ENCODE peak calls at places on chromosomes 5 and 9, in seven cellular contexts. D is H7, Z is tibial nerve, J is IMR-90, U is RWPE2, E is cardiac fibroblast, G is MM.1S. I is an unnamed sample.

GRCh38 chr9:9412241-9412640 is 1200.6 kb downstream of the PTPRD start:
- DNase-seq in D (peak), Z (no peak), J (no peak), U (no peak), E (no peak), G (peak), I (no peak)

GRCh38 chr9:133654736-133655657 is 18.8 kb downstream of the DBH start:
- DNase-seq in D (no peak), Z (no peak), J (no peak), U (no peak), E (no peak), G (no peak), I (no peak)

GRCh38 chr9:114216081-114216480 is 60.7 kb downstream of the COL27A1 start:
- DNase-seq in D (no peak), Z (no peak), J (peak), U (no peak), E (peak), G (no peak), I (no peak)

GRCh38 chr9:86637515-86637914 is 283.3 kb upstream of the TUT7 start:
- DNase-seq in D (peak), Z (no peak), J (peak), U (no peak), E (peak), G (no peak), I (no peak)

GRCh38 chr5:158246661-158247060 is 387.7 kb upstream of the CLINT1 start:
- DNase-seq in D (no peak), Z (no peak), J (no peak), U (no peak), E (no peak), G (no peak), I (no peak)

GRCh38 chr9:12695474-12695873 is 2.3 kb downstream of the TYRP1 start:
- DNase-seq in D (no peak), Z (no peak), J (no peak), U (no peak), E (no peak), G (no peak), I (no peak)

GRCh38 chr9:87405677-87406544 is 91.8 kb upstream of the DAPK1 start:
- DNase-seq in D (no peak), Z (peak), J (no peak), U (no peak), E (peak), G (no peak), I (no peak)

GRCh38 chr5:140357731-140358093 is 2.3 kb upstream of the SLC4A9 start:
- DNase-seq in D (peak), Z (peak), J (peak), U (no peak), E (peak), G (peak), I (no peak)

GRCh38 chr9:78831726-78832125 is 534.8 kb downstream of the PSAT1 start:
- DNase-seq in D (no peak), Z (no peak), J (peak), U (no peak), E (no peak), G (no peak), I (no peak)

GRCh38 chr5:153972240-153972639 is 66.5 kb downstream of the FAM114A2 start:
- DNase-seq in D (no peak), Z (no peak), J (no peak), U (no peak), E (no peak), G (no peak), I (no peak)

GRCh38 chr9:133532937-133533668 is 1.4 kb upstream of the ADAMTSL2 start:
- DNase-seq in D (peak), Z (peak), J (peak), U (no peak), E (peak), G (peak), I (no peak)

GRCh38 chr5:65832603-65833228 is 93.7 kb upstream of the ERBIN start:
- DNase-seq in D (no peak), Z (no peak), J (no peak), U (no peak), E (no peak), G (no peak), I (no peak)

GRCh38 chr9:114258866-114259799 is 63.8 kb upstream of the ORM1 start:
- DNase-seq in D (no peak), Z (no peak), J (no peak), U (no peak), E (no peak), G (no peak), I (no peak)

GRCh38 chr5:59039296-59040006 is 456.6 kb downstream of the RAB3C start:
- DNase-seq in D (peak), Z (peak), J (peak), U (peak), E (peak), G (peak), I (no peak)

GRCh38 chr5:143644751-143645150 is 167.2 kb upstream of the HMHB1 start:
- DNase-seq in D (no peak), Z (no peak), J (no peak), U (no peak), E (no peak), G (no peak), I (no peak)

GRCh38 chr9:124632077-124632621 is 125.0 kb upstream of the NR5A1 start:
- DNase-seq in D (no peak), Z (no peak), J (peak), U (no peak), E (peak), G (no peak), I (no peak)

GRCh38 chr5:40317023-40317422 is 362.7 kb upstream of the PTGER4 start:
- DNase-seq in D (no peak), Z (no peak), J (no peak), U (no peak), E (no peak), G (no peak), I (no peak)

GRCh38 chr9:136310273-136311030 is 6.6 kb upstream of the CCDC187 start:
- DNase-seq in D (no peak), Z (no peak), J (no peak), U (no peak), E (no peak), G (no peak), I (no peak)

GRCh38 chr5:136330353-136330913 is 34.9 kb downstream of the TRPC7 start:
- DNase-seq in D (no peak), Z (no peak), J (no peak), U (no peak), E (no peak), G (no peak), I (no peak)

GRCh38 chr9:100268271-100268670 is 84.5 kb downstream of the TEX10 start:
- DNase-seq in D (no peak), Z (no peak), J (no peak), U (no peak), E (no peak), G (no peak), I (no peak)

GRCh38 chr9:121819511-121820231 is 168.2 kb downstream of the DAB2IP start:
- DNase-seq in D (peak), Z (no peak), J (peak), U (no peak), E (peak), G (no peak), I (no peak)

GRCh38 chr5:96434201-96434645 is 1.2 kb upstream of the PCSK1 start:
- DNase-seq in D (peak), Z (no peak), J (peak), U (no peak), E (peak), G (peak), I (peak)

GRCh38 chr5:134577796-134578577 is 52.5 kb downstream of the JADE2 start:
- DNase-seq in D (peak), Z (peak), J (peak), U (peak), E (peak), G (peak), I (no peak)

GRCh38 chr5:145554399-145554798 is 280.7 kb downstream of the PRELID2 start:
- DNase-seq in D (no peak), Z (no peak), J (peak), U (no peak), E (peak), G (no peak), I (peak)

GRCh38 chr9:126128494-126129142 is 198.0 kb upstream of the MVB12B start:
- DNase-seq in D (no peak), Z (no peak), J (no peak), U (no peak), E (no peak), G (no peak), I (no peak)

GRCh38 chr9:2039294-2040180 is 24.4 kb downstream of the SMARCA2 start:
- DNase-seq in D (peak), Z (no peak), J (no peak), U (no peak), E (no peak), G (no peak), I (peak)

GRCh38 chr9:84751921-84752320 is 82.4 kb downstream of the NTRK2 start:
- DNase-seq in D (no peak), Z (no peak), J (no peak), U (no peak), E (no peak), G (no peak), I (no peak)

GRCh38 chr5:3962113-3962512 is 366.5 kb downstream of the IRX1 start:
- DNase-seq in D (no peak), Z (no peak), J (no peak), U (no peak), E (no peak), G (no peak), I (no peak)

GRCh38 chr5:113345261-113345940 is 89.4 kb downstream of the TSSK1B start:
- DNase-seq in D (no peak), Z (no peak), J (peak), U (no peak), E (peak), G (no peak), I (no peak)

GRCh38 chr5:38551020-38552017 is 5.1 kb downstream of the LIFR start:
- DNase-seq in D (peak), Z (no peak), J (peak), U (no peak), E (peak), G (peak), I (no peak)

GRCh38 chr9:131418143-131419028 is 24.5 kb downstream of the PRRC2B start:
- DNase-seq in D (peak), Z (no peak), J (peak), U (no peak), E (no peak), G (no peak), I (no peak)

GRCh38 chr9:121947683-121948300 is 145.3 kb downstream of the TTLL11 start:
- DNase-seq in D (no peak), Z (no peak), J (no peak), U (no peak), E (no peak), G (no peak), I (no peak)

GRCh38 chr5:1699394-1699793 is 100.2 kb downstream of the MRPL36 start:
- DNase-seq in D (no peak), Z (no peak), J (no peak), U (no peak), E (no peak), G (no peak), I (no peak)

GRCh38 chr9:3887121-3887797 is 361.5 kb upstream of the RFX3 start:
- DNase-seq in D (no peak), Z (no peak), J (no peak), U (no peak), E (no peak), G (no peak), I (no peak)

DNA sequence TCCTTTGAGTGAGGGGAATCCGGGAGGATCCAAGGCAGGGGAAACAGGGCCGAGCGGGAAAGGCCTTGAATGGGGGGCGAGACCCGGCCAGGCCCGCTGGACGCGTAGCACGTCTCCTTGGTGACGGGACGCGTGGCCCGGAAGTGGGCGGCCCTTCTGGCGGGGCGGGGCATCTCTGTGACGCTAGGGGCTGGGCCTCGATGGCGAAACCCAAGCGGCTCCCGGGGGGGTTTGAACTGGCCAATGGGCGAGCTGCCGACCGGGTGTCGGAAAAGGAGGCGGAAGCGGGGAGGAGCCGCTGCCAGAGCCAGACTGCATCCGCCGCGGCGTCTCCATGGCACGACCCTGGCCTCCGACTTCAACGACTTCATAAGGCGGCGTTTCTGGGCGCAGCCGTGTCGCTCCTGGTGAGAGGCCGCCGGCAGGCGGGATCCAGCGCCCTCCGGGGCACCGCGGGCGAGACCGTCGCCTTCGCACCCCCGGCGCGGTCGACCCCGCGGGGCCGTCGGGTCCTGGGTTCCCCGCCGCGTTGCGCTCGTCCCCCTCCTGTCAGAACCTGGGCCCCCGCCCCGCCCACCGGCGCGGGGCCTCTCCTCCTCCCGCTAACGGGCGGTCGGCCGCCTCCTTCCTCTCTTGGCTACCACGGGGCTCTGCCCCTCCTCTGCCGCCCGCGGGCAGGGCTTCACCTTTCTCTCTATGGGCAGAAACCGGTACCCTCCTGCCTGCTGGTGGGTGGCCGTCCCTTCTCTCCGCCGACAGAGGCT is at the start of gene ODF2:
- DNase-seq in D (peak), Z (peak), J (peak), U (peak), E (peak), G (peak), I (peak)
- H3K4me3 ChIP-seq in D (peak), Z (peak), J (peak), U (peak), E (peak), G (peak), I (peak)

DNA sequence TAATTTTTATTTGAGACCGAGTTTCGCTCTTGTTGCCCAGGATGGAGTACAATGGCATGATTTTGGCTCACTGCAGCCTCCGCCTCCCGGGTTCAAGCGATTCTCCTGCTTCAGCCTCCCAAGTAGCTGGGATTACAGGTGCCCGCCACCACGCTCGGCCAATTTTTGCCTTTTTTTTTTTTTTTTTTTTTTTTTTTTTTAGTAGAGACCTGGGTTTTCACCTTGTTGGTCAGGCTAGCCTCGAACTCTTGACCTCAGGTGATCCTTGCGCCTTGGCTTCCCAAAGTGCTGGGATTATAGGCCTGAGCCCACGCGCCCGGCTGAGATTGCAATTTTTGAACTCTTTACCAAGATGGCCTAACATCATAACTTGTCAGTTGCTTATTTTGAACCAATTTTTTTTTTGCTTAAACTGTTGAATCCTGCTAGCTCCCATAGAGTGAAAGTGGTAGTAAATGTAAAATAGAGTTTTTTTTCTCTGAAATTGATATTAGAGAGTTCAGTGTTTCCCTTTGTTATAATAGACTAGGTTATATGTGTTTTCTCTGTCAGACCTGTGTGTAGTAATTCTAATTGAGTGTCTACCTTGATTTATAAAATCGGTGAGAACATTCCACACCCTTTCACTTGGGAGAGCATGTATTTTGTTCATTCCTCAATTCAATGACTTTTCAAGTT is 3.8 kb downstream of the GPBP1 start:
- DNase-seq in D (no peak), Z (no peak), J (no peak), U (no peak), E (no peak), G (no peak), I (no peak)
- H3K4me3 ChIP-seq in D (peak), Z (peak), J (no peak), U (peak), E (no peak), G (peak), I (peak)

GRCh38 chr5:149411738-149412519 is 32.8 kb upstream of the IL17B start:
- DNase-seq in D (no peak), Z (no peak), J (no peak), U (no peak), E (no peak), G (no peak), I (no peak)
- H3K4me3 ChIP-seq in D (no peak), Z (peak), J (no peak), U (no peak), E (no peak), G (no peak), I (no peak)

GRCh38 chr5:181114844-181115778 is 15.9 kb downstream of the OR2V1 start:
- DNase-seq in D (peak), Z (no peak), J (peak), U (no peak), E (no peak), G (no peak), I (no peak)
- H3K4me3 ChIP-seq in D (peak), Z (no peak), J (peak), U (peak), E (no peak), G (no peak), I (peak)

I was measured in epithelial cell of proximal tubule.